ENCODE peak calls at places on chromosomes 16 and 17, in seven cellular contexts. H is A549; A is cardiac fibroblast; J is NCI-H460; V is activated CD8-positive, alpha-beta memory T cell treated with anti-CD3 and anti-CD28 coated beads for 24 hours; D is lung; W is right atrium auricular region. R is an unnamed sample.

GRCh38 chr16:89861648-89862047 is 11.7 kb upstream of the TCF25 start:
- DNase-seq in H (no peak), A (no peak), J (no peak), V (no peak), D (no peak), W (no peak), R (no peak)

GRCh38 chr16:83310816-83311215 is 497.0 kb upstream of the HSBP1 start:
- DNase-seq in H (no peak), A (peak), J (no peak), V (no peak), D (no peak), W (no peak), R (no peak)

GRCh38 chr16:54430491-54431030 is 144.0 kb upstream of the IRX3 start:
- DNase-seq in H (no peak), A (peak), J (no peak), V (no peak), D (no peak), W (no peak), R (no peak)

GRCh38 chr16:3183445-3184139 is 4.4 kb upstream of the OR1F1 start:
- DNase-seq in H (no peak), A (no peak), J (no peak), V (no peak), D (no peak), W (no peak), R (no peak)

GRCh38 chr17:77140878-77141767 is at the start of gene SEC14L1:
- DNase-seq in H (peak), A (peak), J (no peak), V (peak), D (peak), W (peak), R (no peak)

GRCh38 chr17:44314869-44315661 is 6.7 kb downstream of the RUNDC3A start:
- DNase-seq in H (peak), A (peak), J (peak), V (peak), D (no peak), W (no peak), R (no peak)

GRCh38 chr16:57252148-57252721 is 7.2 kb downstream of the ARL2BP start:
- DNase-seq in H (no peak), A (no peak), J (no peak), V (peak), D (peak), W (peak), R (no peak)

GRCh38 chr17:269616-270514 is 82.7 kb downstream of the RPH3AL start:
- DNase-seq in H (no peak), A (no peak), J (no peak), V (no peak), D (no peak), W (no peak), R (no peak)

GRCh38 chr17:74635418-74635817 is 11.9 kb upstream of the CD300E start:
- DNase-seq in H (no peak), A (no peak), J (no peak), V (no peak), D (no peak), W (no peak), R (no peak)

R was measured in foreskin melanocyte.